ENCODE peak calls at places on chromosomes 7 and 10, in eight cellular contexts. One of them, this sample, is unnamed.
A peak's percentile ranks its signal among the peaks of the same experiment; 100 is the strongest.

GRCh38 chr7:99254390-99254789 is 18.2 kb upstream of the MYH16 start:
- DNase-seq in DND-41: no peak
- DNase-seq in GM23338: no peak
- DNase-seq in uterus: no peak
- DNase-seq in astrocyte of the spinal cord: no peak
- DNase-seq in neural progenitor cell: no peak
- DNase-seq in heart right ventricle: no peak
- DNase-seq in epithelial cell of proximal tubule: no peak
- DNase-seq in this sample: no peak

GRCh38 chr10:70130878-70131559 is 1.6 kb downstream of the AIFM2 start:
- DNase-seq in neural progenitor cell: no peak
- DNase-seq in DND-41: no peak
- DNase-seq in GM23338: no peak
- DNase-seq in heart right ventricle: no peak
- DNase-seq in astrocyte of the spinal cord: peak; percentile 46
- DNase-seq in epithelial cell of proximal tubule: peak; percentile 31
- DNase-seq in uterus: no peak
- DNase-seq in this sample: no peak

GRCh38 chr10:116371737-116372136 is 47.5 kb downstream of the CCDC172 start:
- DNase-seq in heart right ventricle: no peak
- DNase-seq in uterus: no peak
- DNase-seq in GM23338: no peak
- DNase-seq in epithelial cell of proximal tubule: no peak
- DNase-seq in DND-41: no peak
- DNase-seq in neural progenitor cell: no peak
- DNase-seq in astrocyte of the spinal cord: peak; percentile 20
- DNase-seq in this sample: no peak

GRCh38 chr7:134640842-134641715 is 5.6 kb upstream of the BPGM start:
- DNase-seq in uterus: no peak
- DNase-seq in astrocyte of the spinal cord: no peak
- DNase-seq in heart right ventricle: no peak
- DNase-seq in epithelial cell of proximal tubule: no peak
- DNase-seq in GM23338: no peak
- DNase-seq in neural progenitor cell: no peak
- DNase-seq in DND-41: no peak
- DNase-seq in this sample: no peak

GRCh38 chr10:9222917-9223316 is 1168.4 kb downstream of the GATA3 start:
- DNase-seq in epithelial cell of proximal tubule: no peak
- DNase-seq in neural progenitor cell: no peak
- DNase-seq in heart right ventricle: no peak
- DNase-seq in DND-41: no peak
- DNase-seq in GM23338: no peak
- DNase-seq in astrocyte of the spinal cord: peak; percentile 36
- DNase-seq in uterus: no peak
- DNase-seq in this sample: no peak

GRCh38 chr7:128112018-128112780 is 81.0 kb upstream of the LRRC4 start:
- DNase-seq in uterus: no peak
- DNase-seq in heart right ventricle: no peak
- DNase-seq in DND-41: no peak
- DNase-seq in neural progenitor cell: no peak
- DNase-seq in astrocyte of the spinal cord: no peak
- DNase-seq in epithelial cell of proximal tubule: no peak
- DNase-seq in GM23338: no peak
- DNase-seq in this sample: no peak

GRCh38 chr7:43506460-43506859 is 76.4 kb upstream of the STK17A start:
- DNase-seq in neural progenitor cell: no peak
- DNase-seq in heart right ventricle: no peak
- DNase-seq in astrocyte of the spinal cord: no peak
- DNase-seq in DND-41: no peak
- DNase-seq in uterus: no peak
- DNase-seq in GM23338: no peak
- DNase-seq in epithelial cell of proximal tubule: no peak
- DNase-seq in this sample: no peak

GRCh38 chr7:114922151-114922651 is 307 bp downstream of the MDFIC start:
- DNase-seq in heart right ventricle: peak; percentile 77
- DNase-seq in epithelial cell of proximal tubule: no peak
- DNase-seq in neural progenitor cell: peak; percentile 78
- DNase-seq in uterus: peak; percentile 72
- DNase-seq in astrocyte of the spinal cord: peak; percentile 50
- DNase-seq in DND-41: peak; percentile 64
- DNase-seq in GM23338: peak; percentile 59
- DNase-seq in this sample: peak; percentile 72

GRCh38 chr7:98867271-98867701 is 2.5 kb downstream of the TMEM130 start:
- DNase-seq in neural progenitor cell: peak; percentile 45
- DNase-seq in uterus: no peak
- DNase-seq in heart right ventricle: no peak
- DNase-seq in epithelial cell of proximal tubule: no peak
- DNase-seq in GM23338: peak; percentile 37
- DNase-seq in DND-41: no peak
- DNase-seq in astrocyte of the spinal cord: no peak
- DNase-seq in this sample: no peak

GRCh38 chr7:128932862-128933821 is 4.6 kb upstream of the IRF5 start:
- DNase-seq in GM23338: no peak
- DNase-seq in astrocyte of the spinal cord: no peak
- DNase-seq in neural progenitor cell: no peak
- DNase-seq in DND-41: peak; percentile 36
- DNase-seq in uterus: no peak
- DNase-seq in heart right ventricle: no peak
- DNase-seq in epithelial cell of proximal tubule: no peak
- DNase-seq in this sample: peak; percentile 55

GRCh38 chr7:116316838-116317612 is 106.7 kb downstream of the TES start:
- DNase-seq in astrocyte of the spinal cord: peak; percentile 98
- DNase-seq in GM23338: no peak
- DNase-seq in DND-41: no peak
- DNase-seq in epithelial cell of proximal tubule: peak; percentile 99
- DNase-seq in heart right ventricle: peak; percentile 22
- DNase-seq in neural progenitor cell: peak; percentile 54
- DNase-seq in uterus: peak; percentile 43
- DNase-seq in this sample: peak; percentile 28

GRCh38 chr10:79244068-79244442 is 103.2 kb upstream of the PPIF start:
- DNase-seq in uterus: no peak
- DNase-seq in heart right ventricle: no peak
- DNase-seq in neural progenitor cell: no peak
- DNase-seq in DND-41: no peak
- DNase-seq in astrocyte of the spinal cord: no peak
- DNase-seq in epithelial cell of proximal tubule: no peak
- DNase-seq in GM23338: no peak
- DNase-seq in this sample: no peak

GRCh38 chr10:74924251-74924954 is 98.0 kb downstream of the KAT6B start:
- DNase-seq in epithelial cell of proximal tubule: peak; percentile 95
- DNase-seq in astrocyte of the spinal cord: peak; percentile 89
- DNase-seq in GM23338: peak; percentile 31
- DNase-seq in neural progenitor cell: no peak
- DNase-seq in uterus: no peak
- DNase-seq in DND-41: no peak
- DNase-seq in heart right ventricle: no peak
- DNase-seq in this sample: no peak

GRCh38 chr10:30436200-30436599 is 2.2 kb downstream of the MAP3K8 start:
- DNase-seq in GM23338: peak; percentile 81
- DNase-seq in neural progenitor cell: peak; percentile 74
- DNase-seq in astrocyte of the spinal cord: peak; percentile 65
- DNase-seq in heart right ventricle: no peak
- DNase-seq in epithelial cell of proximal tubule: no peak
- DNase-seq in uterus: peak; percentile 43
- DNase-seq in DND-41: no peak
- DNase-seq in this sample: no peak

GRCh38 chr7:23434147-23434676 is 36.1 kb downstream of the IGF2BP3 start:
- DNase-seq in DND-41: no peak
- DNase-seq in neural progenitor cell: no peak
- DNase-seq in astrocyte of the spinal cord: no peak
- DNase-seq in heart right ventricle: no peak
- DNase-seq in uterus: no peak
- DNase-seq in epithelial cell of proximal tubule: no peak
- DNase-seq in GM23338: no peak
- DNase-seq in this sample: no peak

GRCh38 chr7:7177044-7177517 is 5.3 kb upstream of the C1GALT1 start:
- DNase-seq in heart right ventricle: no peak
- DNase-seq in epithelial cell of proximal tubule: peak; percentile 98
- DNase-seq in DND-41: no peak
- DNase-seq in uterus: no peak
- DNase-seq in GM23338: peak; percentile 17
- DNase-seq in astrocyte of the spinal cord: peak; percentile 88
- DNase-seq in neural progenitor cell: peak; percentile 29
- DNase-seq in this sample: no peak

GRCh38 chr7:30938435-30939316 is 25.1 kb upstream of the GHRHR start:
- DNase-seq in neural progenitor cell: peak; percentile 90
- DNase-seq in epithelial cell of proximal tubule: no peak
- DNase-seq in astrocyte of the spinal cord: peak; percentile 69
- DNase-seq in DND-41: peak; percentile 68
- DNase-seq in heart right ventricle: peak; percentile 90
- DNase-seq in uterus: peak; percentile 79
- DNase-seq in GM23338: peak; percentile 93
- DNase-seq in this sample: peak; percentile 76

GRCh38 chr10:34549001-34549400 is 266.1 kb downstream of the PARD3 start:
- DNase-seq in heart right ventricle: no peak
- DNase-seq in uterus: no peak
- DNase-seq in DND-41: no peak
- DNase-seq in GM23338: no peak
- DNase-seq in astrocyte of the spinal cord: no peak
- DNase-seq in epithelial cell of proximal tubule: no peak
- DNase-seq in neural progenitor cell: no peak
- DNase-seq in this sample: no peak

GRCh38 chr7:128076831-128077271 is 45.6 kb upstream of the LRRC4 start:
- DNase-seq in epithelial cell of proximal tubule: no peak
- DNase-seq in astrocyte of the spinal cord: peak; percentile 46
- DNase-seq in heart right ventricle: peak; percentile 65
- DNase-seq in uterus: peak; percentile 42
- DNase-seq in GM23338: no peak
- DNase-seq in neural progenitor cell: peak; percentile 34
- DNase-seq in DND-41: no peak
- DNase-seq in this sample: no peak

GRCh38 chr10:31004611-31005193 is 27.0 kb downstream of the ZNF438 start:
- DNase-seq in epithelial cell of proximal tubule: no peak
- DNase-seq in astrocyte of the spinal cord: peak; percentile 93
- DNase-seq in uterus: no peak
- DNase-seq in heart right ventricle: no peak
- DNase-seq in GM23338: no peak
- DNase-seq in DND-41: no peak
- DNase-seq in neural progenitor cell: no peak
- DNase-seq in this sample: no peak

GRCh38 chr10:113303747-113304146 is 249.1 kb upstream of the HABP2 start:
- DNase-seq in epithelial cell of proximal tubule: no peak
- DNase-seq in uterus: no peak
- DNase-seq in GM23338: no peak
- DNase-seq in astrocyte of the spinal cord: no peak
- DNase-seq in heart right ventricle: no peak
- DNase-seq in neural progenitor cell: no peak
- DNase-seq in DND-41: no peak
- DNase-seq in this sample: no peak

GRCh38 chr7:70698219-70698832 is 433.6 kb upstream of the GALNT17 start:
- DNase-seq in GM23338: peak; percentile 72
- DNase-seq in epithelial cell of proximal tubule: peak; percentile 22
- DNase-seq in heart right ventricle: no peak
- DNase-seq in DND-41: peak; percentile 53
- DNase-seq in uterus: no peak
- DNase-seq in astrocyte of the spinal cord: peak; percentile 72
- DNase-seq in neural progenitor cell: peak; percentile 73
- DNase-seq in this sample: peak; percentile 20

GRCh38 chr7:112204072-112204775 is 2.0 kb downstream of the DOCK4 start:
- DNase-seq in epithelial cell of proximal tubule: no peak
- DNase-seq in GM23338: peak; percentile 38
- DNase-seq in DND-41: no peak
- DNase-seq in neural progenitor cell: peak; percentile 43
- DNase-seq in astrocyte of the spinal cord: peak; percentile 13
- DNase-seq in heart right ventricle: no peak
- DNase-seq in uterus: no peak
- DNase-seq in this sample: peak; percentile 28

GRCh38 chr10:118594392-118595063 is 920 bp downstream of the PRLHR start:
- DNase-seq in astrocyte of the spinal cord: peak; percentile 22
- DNase-seq in uterus: peak; percentile 56
- DNase-seq in heart right ventricle: peak; percentile 26
- DNase-seq in DND-41: peak; percentile 7
- DNase-seq in neural progenitor cell: peak; percentile 99
- DNase-seq in GM23338: peak; percentile 97
- DNase-seq in epithelial cell of proximal tubule: no peak
- DNase-seq in this sample: peak; percentile 49
- TF ChIP-seq CTCF in astrocyte of the spinal cord: peak; percentile 34
- TF ChIP-seq CTCF in uterus: peak; percentile 26
- TF ChIP-seq CTCF in heart right ventricle: no peak
- TF ChIP-seq CTCF in DND-41: peak; percentile 37
- TF ChIP-seq CTCF in neural progenitor cell: peak; percentile 77
- TF ChIP-seq CTCF in GM23338: peak; percentile 50
- TF ChIP-seq CTCF in epithelial cell of proximal tubule: peak; percentile 38
- TF ChIP-seq CTCF in this sample: no peak

DNA sequence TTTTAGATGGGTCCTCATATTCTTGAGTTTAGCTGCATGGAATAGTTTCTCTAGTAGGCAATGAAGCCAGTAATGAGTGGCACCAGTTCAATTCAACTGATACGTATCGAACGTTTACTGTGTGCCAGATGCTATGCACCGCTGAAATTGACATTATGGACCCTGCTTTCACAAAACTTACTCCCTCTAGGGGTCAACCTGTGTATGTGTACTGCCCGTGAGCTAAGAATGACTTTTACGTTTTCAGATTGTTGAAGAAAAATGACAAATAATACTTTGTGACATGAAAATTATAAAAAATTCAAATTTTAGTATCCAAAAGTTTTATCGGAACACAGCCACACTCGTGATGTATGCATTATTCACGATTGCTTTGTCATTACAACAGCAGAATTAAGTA is 95.5 kb downstream of the ZMYND11 start:
- DNase-seq in DND-41: no peak
- DNase-seq in uterus: no peak
- DNase-seq in GM23338: peak; percentile 61
- DNase-seq in neural progenitor cell: peak; percentile 19
- DNase-seq in astrocyte of the spinal cord: no peak
- DNase-seq in epithelial cell of proximal tubule: no peak
- DNase-seq in heart right ventricle: no peak
- DNase-seq in this sample: no peak
- TF ChIP-seq CTCF in DND-41: peak; percentile 63
- TF ChIP-seq CTCF in uterus: no peak
- TF ChIP-seq CTCF in GM23338: peak; percentile 81
- TF ChIP-seq CTCF in neural progenitor cell: peak; percentile 62
- TF ChIP-seq CTCF in astrocyte of the spinal cord: peak; percentile 42
- TF ChIP-seq CTCF in epithelial cell of proximal tubule: peak; percentile 47
- TF ChIP-seq CTCF in heart right ventricle: peak; percentile 21
- TF ChIP-seq CTCF in this sample: peak; percentile 70

DNA sequence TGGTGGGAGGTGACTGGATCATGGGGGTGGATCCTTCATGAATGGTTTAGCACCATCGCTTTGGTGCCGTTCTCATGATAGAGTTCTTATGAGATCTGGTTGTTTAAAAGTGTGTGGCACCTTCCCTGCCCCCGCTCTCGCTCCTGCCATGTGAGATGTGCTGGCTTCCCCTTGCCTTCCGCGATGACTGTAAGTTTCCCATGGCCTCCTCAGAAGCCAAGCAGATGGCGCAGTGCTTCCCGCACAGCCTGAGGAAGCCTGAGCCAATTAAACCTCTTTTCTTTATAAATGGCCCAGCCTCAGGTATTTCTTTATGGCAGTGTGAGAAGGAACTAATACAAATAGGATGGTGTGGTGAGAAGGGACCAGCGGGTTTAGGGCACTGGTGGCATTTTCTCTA is 243.3 kb upstream of the CELF2 start:
- DNase-seq in heart right ventricle: no peak
- DNase-seq in DND-41: no peak
- DNase-seq in neural progenitor cell: no peak
- DNase-seq in astrocyte of the spinal cord: no peak
- DNase-seq in uterus: no peak
- DNase-seq in epithelial cell of proximal tubule: no peak
- DNase-seq in GM23338: no peak
- DNase-seq in this sample: no peak
- TF ChIP-seq CTCF in heart right ventricle: no peak
- TF ChIP-seq CTCF in DND-41: no peak
- TF ChIP-seq CTCF in neural progenitor cell: no peak
- TF ChIP-seq CTCF in astrocyte of the spinal cord: no peak
- TF ChIP-seq CTCF in uterus: no peak
- TF ChIP-seq CTCF in epithelial cell of proximal tubule: no peak
- TF ChIP-seq CTCF in GM23338: no peak
- TF ChIP-seq CTCF in this sample: no peak

GRCh38 chr7:121558288-121558687 is 162.2 kb upstream of the FAM3C start:
- DNase-seq in DND-41: no peak
- DNase-seq in neural progenitor cell: peak; percentile 51
- DNase-seq in heart right ventricle: no peak
- DNase-seq in uterus: no peak
- DNase-seq in astrocyte of the spinal cord: no peak
- DNase-seq in epithelial cell of proximal tubule: no peak
- DNase-seq in GM23338: peak; percentile 36
- DNase-seq in this sample: no peak
- TF ChIP-seq CTCF in DND-41: no peak
- TF ChIP-seq CTCF in neural progenitor cell: peak; percentile 32
- TF ChIP-seq CTCF in heart right ventricle: no peak
- TF ChIP-seq CTCF in uterus: no peak
- TF ChIP-seq CTCF in astrocyte of the spinal cord: no peak
- TF ChIP-seq CTCF in epithelial cell of proximal tubule: no peak
- TF ChIP-seq CTCF in GM23338: peak; percentile 28
- TF ChIP-seq CTCF in this sample: no peak